ENCODE peak calls at places on chromosomes 7 and 10, in six cellular contexts. I is GM12891, M is GM12878, Q is H1, J is HepG2, R is K562. O is an unnamed sample.

GRCh38 chr7:100220833-100221718 is 1.3 kb downstream of the PVRIG start:
- DNase-seq in Q (no peak), R (no peak), M (peak), I (peak), J (no peak), O (peak)

GRCh38 chr7:124276005-124276606 is 243.2 kb upstream of the TMEM229A start:
- DNase-seq in Q (peak), I (no peak), M (no peak), R (peak), J (peak), O (no peak)

GRCh38 chr7:155391414-155391813 is 66.5 kb upstream of the EN2 start:
- DNase-seq in Q (no peak), J (no peak), R (no peak), M (no peak), I (no peak), O (no peak)

GRCh38 chr10:42976353-42977031 is 100.4 kb upstream of the RET start:
- DNase-seq in Q (no peak), I (no peak), M (no peak), J (no peak), R (no peak), O (no peak)

GRCh38 chr10:127553431-127553830 is 4.3 kb downstream of the NPS start:
- DNase-seq in I (no peak), Q (no peak), R (no peak), J (no peak), M (no peak), O (no peak)

GRCh38 chr10:69742928-69743602 is 58.6 kb upstream of the COL13A1 start:
- DNase-seq in Q (peak), J (no peak), R (peak), I (no peak), M (no peak), O (no peak)

GRCh38 chr10:121024905-121025584 is 173.9 kb downstream of the WDR11 start:
- DNase-seq in M (no peak), I (no peak), R (no peak), Q (no peak), J (no peak), O (no peak)

GRCh38 chr10:5525581-5526271 is 965 bp downstream of the CALML3 start:
- DNase-seq in M (no peak), J (no peak), Q (no peak), I (no peak), R (no peak), O (no peak)

GRCh38 chr7:130363156-130363847 is 17.0 kb upstream of the CPA1 start:
- DNase-seq in J (peak), Q (no peak), R (no peak), I (no peak), M (no peak), O (no peak)

GRCh38 chr7:43658718-43659548 is 70.4 kb downstream of the COA1 start:
- DNase-seq in Q (no peak), J (peak), R (no peak), M (no peak), I (no peak), O (no peak)
- TF ChIP-seq TAF1 in Q (no peak), J (no peak), R (no peak), M (peak), I (no peak), O (no peak)

GRCh38 chr7:147923841-147924240 is 666.7 kb upstream of the C7orf33 start:
- DNase-seq in R (no peak), Q (no peak), M (no peak), J (no peak), I (no peak), O (no peak)
- TF ChIP-seq POLR2A in R (no peak), Q (no peak), M (no peak), J (no peak), I (no peak), O (no peak)

GRCh38 chr10:12622016-12622415 is 272.7 kb downstream of the CAMK1D start:
- DNase-seq in J (no peak), Q (no peak), I (no peak), M (no peak), R (no peak), O (no peak)

GRCh38 chr10:12628153-12628552 is 278.8 kb downstream of the CAMK1D start:
- DNase-seq in I (no peak), R (no peak), M (no peak), J (no peak), Q (no peak), O (no peak)

GRCh38 chr10:12622691-12623090 is 273.3 kb downstream of the CAMK1D start:
- DNase-seq in M (no peak), I (no peak), J (no peak), Q (no peak), R (no peak), O (no peak)

GRCh38 chr10:12628964-12629766 is 279.8 kb downstream of the CAMK1D start:
- DNase-seq in R (no peak), I (no peak), J (no peak), M (no peak), Q (no peak), O (no peak)

GRCh38 chr10:12625393-12626023 is 276.2 kb downstream of the CAMK1D start:
- DNase-seq in I (no peak), J (no peak), Q (no peak), R (no peak), M (no peak), O (no peak)
- TF ChIP-seq POLR2AphosphoS5 in I (no peak), J (no peak), Q (no peak), R (no peak), M (no peak), O (no peak)

DNA sequence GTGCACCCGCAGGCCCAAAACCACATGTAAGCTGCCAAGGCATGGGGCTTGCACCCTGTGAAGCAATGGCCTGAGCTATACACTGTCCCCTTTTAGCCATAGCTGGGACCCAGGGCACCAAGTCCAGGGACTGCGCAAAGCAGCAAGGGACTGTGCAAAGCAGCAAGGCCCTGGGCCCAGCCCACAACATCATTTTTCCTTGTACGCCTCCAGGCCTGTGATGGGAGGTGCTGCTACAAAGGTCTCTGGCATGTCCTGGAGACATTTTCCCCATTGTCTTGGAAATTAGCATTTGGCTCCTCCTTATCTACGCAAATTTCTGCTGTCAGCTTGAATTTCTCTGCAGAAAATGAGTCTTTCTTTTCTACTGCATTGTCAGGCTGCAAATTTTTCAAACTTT is 24.8 kb downstream of the ARHGAP19 start:
- DNase-seq in R (no peak), Q (no peak), J (no peak), I (no peak), M (no peak), O (no peak)
- TF ChIP-seq TAF1 in R (no peak), Q (no peak), J (no peak), I (no peak), M (no peak), O (no peak)

DNA sequence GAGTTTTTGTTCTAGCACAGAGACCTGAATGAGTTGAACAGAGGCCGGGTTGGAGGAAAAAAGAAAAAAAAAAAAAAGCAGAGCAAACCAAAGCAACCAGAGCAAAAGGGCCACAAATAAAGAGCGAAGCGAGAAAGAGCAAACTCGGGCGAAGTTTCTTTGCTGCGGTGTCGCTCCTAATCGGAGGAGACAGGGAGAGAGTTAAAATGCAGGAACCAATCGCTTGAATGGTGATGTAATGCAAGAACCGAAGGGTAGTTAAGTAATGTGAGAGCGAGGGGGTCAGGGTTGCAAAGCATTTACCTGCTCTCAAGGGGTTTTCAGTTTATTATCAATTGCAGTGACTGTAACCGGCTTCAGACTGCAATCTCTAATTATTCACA is 271.7 kb downstream of the TRIL start:
- DNase-seq in M (no peak), I (no peak), R (no peak), J (no peak), Q (no peak), O (no peak)
- TF ChIP-seq POLR2A in M (no peak), I (no peak), R (no peak), J (no peak), Q (peak), O (no peak)

DNA sequence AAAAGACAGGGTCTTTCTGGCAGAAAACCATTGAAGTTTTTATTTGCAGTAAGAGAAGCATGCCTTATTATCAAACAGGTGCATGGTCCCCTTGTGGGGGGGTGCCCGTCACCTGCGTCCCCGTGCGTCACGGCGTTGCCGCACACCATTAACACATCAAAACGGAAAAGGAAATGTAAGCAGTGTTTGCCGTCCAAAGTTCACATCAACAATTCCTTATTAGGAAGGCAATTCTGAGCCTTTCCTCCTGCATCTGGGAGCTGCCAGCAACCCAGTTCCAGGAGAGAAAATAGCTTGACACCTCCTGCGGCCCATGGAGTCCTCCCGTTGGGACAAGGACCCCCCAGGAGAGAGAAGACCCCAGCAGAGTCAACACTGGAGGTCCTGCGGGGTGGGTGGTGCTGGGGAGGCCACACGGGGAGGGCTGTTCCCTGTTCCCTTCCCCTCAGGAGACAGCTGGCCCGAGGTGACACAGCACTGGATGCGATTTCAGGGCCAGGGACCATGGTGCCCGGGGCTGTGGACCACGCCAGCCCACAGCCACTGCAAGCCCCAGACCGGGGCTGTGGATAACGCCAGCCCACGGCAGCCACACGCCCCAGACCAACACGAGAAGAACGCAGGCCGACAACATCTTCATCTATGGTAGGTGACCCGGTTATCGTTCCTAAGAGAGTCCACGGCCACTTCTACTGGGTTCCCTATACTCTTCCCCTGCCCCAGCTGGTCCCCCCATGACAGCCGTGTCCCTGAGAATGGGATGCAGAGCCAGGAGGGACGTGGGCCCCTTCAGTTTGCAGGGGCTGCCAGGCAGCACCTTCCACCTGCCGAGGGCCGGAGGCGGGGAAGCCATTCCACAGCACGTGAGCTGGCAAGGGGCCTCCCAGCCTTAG is 39.4 kb downstream of the DIP2C start:
- DNase-seq in R (no peak), Q (no peak), I (no peak), M (no peak), J (peak), O (no peak)
- TF ChIP-seq POLR2AphosphoS5 in R (no peak), Q (no peak), I (no peak), M (no peak), J (peak), O (no peak)

DNA sequence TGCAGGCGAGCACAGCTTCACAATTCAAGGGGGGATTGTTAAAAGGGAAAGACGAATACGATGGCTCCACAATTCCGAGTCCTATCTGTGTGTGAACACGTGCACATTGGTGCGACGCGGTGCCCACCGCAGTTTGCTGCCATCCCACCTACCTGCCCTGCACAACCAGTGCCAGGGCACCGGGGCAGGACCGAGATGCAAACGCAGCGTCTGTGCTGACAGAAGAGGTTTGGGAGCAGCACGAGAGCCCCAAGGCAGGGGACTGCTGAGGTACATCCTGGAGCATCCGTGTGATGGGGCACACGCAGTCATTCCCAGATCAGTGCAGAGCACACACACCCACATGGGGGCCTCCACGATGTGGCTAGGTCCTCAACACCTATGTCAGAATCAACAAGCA is 221.3 kb downstream of the DNAJB6 start:
- DNase-seq in Q (no peak), M (no peak), R (no peak), J (no peak), I (no peak), O (no peak)
- TF ChIP-seq TAF1 in Q (no peak), M (no peak), R (no peak), J (no peak), I (no peak), O (no peak)

GRCh38 chr7:139682136-139683013 is 95.4 kb downstream of the HIPK2 start:
- DNase-seq in R (no peak), J (peak), Q (no peak), I (no peak), M (no peak), O (no peak)

GRCh38 chr7:139681463-139681755 is 96.4 kb downstream of the HIPK2 start:
- DNase-seq in M (no peak), J (no peak), Q (no peak), I (no peak), R (peak), O (no peak)

GRCh38 chr7:139680676-139681462 is 96.9 kb downstream of the HIPK2 start:
- DNase-seq in I (no peak), M (no peak), Q (no peak), J (no peak), R (peak), O (no peak)

GRCh38 chr7:139681812-139682135 is 96.0 kb downstream of the HIPK2 start:
- DNase-seq in R (no peak), Q (no peak), I (no peak), M (no peak), J (no peak), O (no peak)

GRCh38 chr7:139679731-139680594 is 97.8 kb downstream of the HIPK2 start:
- DNase-seq in I (no peak), J (peak), M (no peak), Q (no peak), R (no peak), O (no peak)
- TF ChIP-seq POLR2A in I (no peak), J (no peak), M (no peak), Q (no peak), R (no peak), O (no peak)

DNA sequence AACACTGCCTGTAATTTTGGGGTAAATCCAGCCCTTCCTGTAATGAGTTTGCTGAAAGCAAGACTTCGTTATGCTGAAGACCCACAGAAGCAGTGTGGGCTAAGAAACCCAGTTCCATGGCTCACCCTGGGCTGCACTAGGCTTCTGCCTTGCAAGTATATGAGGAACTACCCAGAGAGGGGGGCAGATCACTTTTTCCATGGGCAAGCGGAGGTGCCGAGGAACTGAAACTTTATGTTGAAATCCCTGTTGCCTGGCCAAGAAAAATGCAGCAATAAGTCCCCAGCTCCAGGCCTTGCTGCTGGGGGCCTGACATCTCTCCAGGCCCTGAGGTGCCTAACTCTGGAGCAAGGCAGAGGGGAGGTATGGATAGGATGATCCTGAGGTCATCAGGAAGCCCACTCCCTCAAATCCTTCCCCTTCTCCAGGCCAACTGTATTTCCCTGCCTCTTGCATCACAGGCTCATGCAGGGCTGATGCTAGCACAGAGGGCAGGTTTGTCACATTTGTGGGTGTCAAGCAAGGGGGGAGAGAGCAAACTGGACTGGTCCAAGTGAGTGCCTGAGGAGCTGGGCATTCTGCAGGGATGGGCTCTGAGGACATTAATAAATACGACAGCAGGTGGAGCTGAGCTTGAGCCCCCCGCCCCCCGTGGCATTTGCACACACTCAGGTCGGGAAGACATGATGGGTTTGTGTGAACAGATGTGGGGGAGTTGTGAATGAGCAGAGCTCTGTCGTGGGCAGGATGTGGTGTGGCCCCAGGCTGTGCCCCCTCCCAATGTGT is 8.7 kb downstream of the RASSF4 start:
- DNase-seq in Q (no peak), I (no peak), R (no peak), J (no peak), M (no peak), O (no peak)
- TF ChIP-seq POLR2AphosphoS5 in Q (no peak), I (no peak), R (no peak), J (no peak), M (no peak), O (no peak)

DNA sequence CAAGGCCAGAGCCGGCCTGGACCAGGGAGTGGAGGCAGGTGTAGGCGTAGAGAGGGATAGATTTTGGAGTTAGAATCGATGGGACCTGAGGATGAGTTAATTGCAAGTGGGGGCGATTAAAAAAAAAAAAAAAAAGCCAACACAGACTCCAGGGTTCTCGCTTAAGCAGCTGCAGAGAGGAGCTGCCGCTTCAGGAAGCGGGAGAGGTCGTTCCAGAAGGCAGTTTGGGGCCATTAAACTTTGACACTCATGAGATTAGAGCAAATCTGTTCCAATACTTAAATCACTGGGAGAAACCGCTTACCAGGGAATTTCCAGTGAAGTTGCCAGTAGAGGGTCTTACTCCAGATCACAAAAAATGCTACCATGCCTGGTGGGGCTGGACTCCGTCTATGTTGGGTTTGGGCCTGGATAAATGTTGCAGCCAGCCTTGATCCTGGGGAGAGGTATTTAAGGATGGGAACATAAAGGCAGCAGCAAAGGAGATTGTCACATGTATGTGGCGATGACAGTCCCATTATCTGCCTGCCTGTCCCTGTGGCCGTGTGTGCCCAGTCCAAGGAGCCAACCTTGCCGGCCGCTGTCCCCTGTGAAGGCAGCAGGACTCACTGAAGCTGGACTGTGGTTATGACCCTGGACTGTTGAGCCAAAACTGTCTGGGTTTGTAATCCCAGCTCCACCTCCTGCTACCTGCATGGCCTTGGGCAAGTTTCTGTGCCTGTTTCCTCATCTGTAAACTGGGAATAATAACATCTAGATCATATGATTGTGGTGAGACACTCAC is 23.9 kb upstream of the GRID1 start:
- DNase-seq in M (no peak), R (no peak), J (no peak), I (no peak), Q (no peak), O (no peak)
- TF ChIP-seq TAF1 in M (no peak), R (no peak), J (no peak), I (no peak), Q (no peak), O (no peak)